ENCODE peak calls at places on chromosomes 13 and 19, in seven cellular contexts. I, S, C, M, F, W and Y are unnamed samples.

GRCh38 chr13:73216381-73216831 is 157.6 kb downstream of the KLF5 start:
- DNase-seq in W (no peak), F (no peak), S (no peak), I (no peak), M (no peak), C (no peak), Y (no peak)

GRCh38 chr13:48478401-48478800 is 54.5 kb downstream of the RCBTB2 start:
- DNase-seq in C (no peak), S (no peak), M (no peak), W (no peak), F (no peak), I (no peak), Y (no peak)

GRCh38 chr13:63446329-63446728 is 2030.7 kb upstream of the PCDH20 start:
- DNase-seq in S (no peak), F (no peak), M (no peak), W (no peak), I (no peak), C (no peak), Y (no peak)

GRCh38 chr13:58687130-58687529 is 1055.6 kb downstream of the PCDH17 start:
- DNase-seq in I (no peak), S (no peak), W (no peak), C (no peak), M (no peak), F (no peak), Y (no peak)

GRCh38 chr13:26919311-26919710 is 158.7 kb upstream of the GPR12 start:
- DNase-seq in I (no peak), S (no peak), C (no peak), M (no peak), F (no peak), W (no peak), Y (no peak)

GRCh38 chr13:42814868-42815267 is 33.5 kb downstream of the FAM216B start:
- DNase-seq in M (no peak), I (no peak), F (no peak), S (peak; percentile 3), W (no peak), C (no peak), Y (no peak)

GRCh38 chr13:48210178-48210577 is 22.8 kb upstream of the ITM2B start:
- DNase-seq in C (no peak), W (no peak), M (no peak), F (no peak), S (peak; percentile 8), I (no peak), Y (no peak)

GRCh38 chr19:56994251-56995017 is 125.4 kb upstream of the USP29 start:
- DNase-seq in M (no peak), F (no peak), I (no peak), W (no peak), C (no peak), S (no peak), Y (no peak)

GRCh38 chr13:95614641-95615245 is 29.8 kb downstream of the DZIP1 start:
- DNase-seq in S (no peak), F (no peak), M (peak; percentile 47), C (no peak), I (no peak), W (no peak), Y (no peak)
- TF ChIP-seq CTCF in S (no peak), F (no peak), M (peak; percentile 6), C (no peak), I (no peak), W (no peak), Y (no peak)

DNA sequence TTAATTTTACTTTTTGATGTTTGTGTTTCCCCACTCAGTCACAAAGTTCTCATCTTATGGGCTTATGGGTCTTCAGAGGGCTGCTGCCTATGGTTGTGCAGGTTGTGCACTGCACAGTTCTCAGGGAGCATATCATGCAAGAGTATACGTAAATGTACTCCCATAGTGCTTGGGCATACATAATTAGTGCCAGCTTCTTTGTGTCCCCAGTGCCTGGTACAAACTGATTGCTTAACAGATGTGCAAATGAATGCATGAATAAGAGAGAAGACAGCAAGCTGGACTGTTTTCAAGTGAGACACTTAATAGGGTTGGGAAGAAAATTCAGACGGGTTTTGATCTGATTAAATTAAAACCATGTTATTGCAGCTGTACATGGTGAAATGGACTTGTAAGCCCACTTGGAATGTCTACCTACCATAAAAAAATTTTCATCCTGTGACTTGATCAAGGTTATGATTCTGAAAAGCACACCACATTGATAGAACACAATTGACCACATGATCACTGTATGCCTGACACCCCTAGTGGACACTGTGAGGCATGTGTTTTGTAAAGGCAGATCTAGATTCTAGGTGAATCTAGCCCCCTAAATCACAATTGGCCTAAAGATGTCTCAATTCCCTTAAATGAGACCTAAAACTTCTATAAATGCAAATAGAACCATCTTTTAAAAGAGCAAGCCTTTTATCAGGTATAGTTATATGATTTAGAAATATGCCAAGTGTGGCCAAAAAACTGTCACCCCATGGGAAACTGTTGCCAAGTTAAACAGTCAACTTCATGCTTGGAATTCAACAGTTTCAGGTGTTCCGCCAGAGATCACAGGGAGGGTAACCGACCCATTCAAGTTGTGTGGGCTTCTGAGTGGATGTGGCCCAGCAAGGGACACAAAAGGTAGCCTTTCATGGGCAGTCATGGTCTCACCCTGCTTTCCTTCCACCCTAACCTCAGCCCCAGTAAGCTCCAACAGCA is 27.9 kb downstream of the FAM124A start:
- DNase-seq in C (peak; percentile 4), F (no peak), M (no peak), I (no peak), S (peak; percentile 52), W (no peak), Y (no peak)
- TF ChIP-seq CTCF in C (peak; percentile 79), F (no peak), M (peak; percentile 45), I (peak; percentile 62), S (peak; percentile 6), W (no peak), Y (peak; percentile 24)

DNA sequence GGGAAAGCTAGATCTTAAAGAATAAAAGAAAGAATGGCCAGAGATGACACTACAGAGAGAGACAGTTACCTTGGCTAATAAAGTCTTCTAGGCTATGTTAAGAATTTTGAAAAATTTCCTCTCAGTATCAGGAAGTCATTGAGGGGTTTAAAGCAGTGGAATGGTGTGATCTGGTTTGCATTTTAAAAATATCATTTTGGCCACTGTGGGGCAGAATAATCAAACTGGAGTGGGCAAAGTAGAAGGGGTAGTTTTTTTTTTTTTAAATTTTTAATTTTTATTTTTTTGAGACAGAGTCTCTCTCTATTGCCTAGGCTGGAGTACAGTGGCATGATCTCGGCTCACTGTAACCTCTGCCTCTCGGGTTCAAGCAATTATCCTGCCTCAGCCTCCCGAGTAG is 4.4 kb upstream of the CNMD start:
- DNase-seq in F (no peak), S (no peak), M (no peak), C (no peak), I (no peak), W (no peak), Y (no peak)
- TF ChIP-seq CTCF in F (no peak), S (no peak), M (no peak), C (peak; percentile 23), I (peak; percentile 38), W (no peak), Y (no peak)

DNA sequence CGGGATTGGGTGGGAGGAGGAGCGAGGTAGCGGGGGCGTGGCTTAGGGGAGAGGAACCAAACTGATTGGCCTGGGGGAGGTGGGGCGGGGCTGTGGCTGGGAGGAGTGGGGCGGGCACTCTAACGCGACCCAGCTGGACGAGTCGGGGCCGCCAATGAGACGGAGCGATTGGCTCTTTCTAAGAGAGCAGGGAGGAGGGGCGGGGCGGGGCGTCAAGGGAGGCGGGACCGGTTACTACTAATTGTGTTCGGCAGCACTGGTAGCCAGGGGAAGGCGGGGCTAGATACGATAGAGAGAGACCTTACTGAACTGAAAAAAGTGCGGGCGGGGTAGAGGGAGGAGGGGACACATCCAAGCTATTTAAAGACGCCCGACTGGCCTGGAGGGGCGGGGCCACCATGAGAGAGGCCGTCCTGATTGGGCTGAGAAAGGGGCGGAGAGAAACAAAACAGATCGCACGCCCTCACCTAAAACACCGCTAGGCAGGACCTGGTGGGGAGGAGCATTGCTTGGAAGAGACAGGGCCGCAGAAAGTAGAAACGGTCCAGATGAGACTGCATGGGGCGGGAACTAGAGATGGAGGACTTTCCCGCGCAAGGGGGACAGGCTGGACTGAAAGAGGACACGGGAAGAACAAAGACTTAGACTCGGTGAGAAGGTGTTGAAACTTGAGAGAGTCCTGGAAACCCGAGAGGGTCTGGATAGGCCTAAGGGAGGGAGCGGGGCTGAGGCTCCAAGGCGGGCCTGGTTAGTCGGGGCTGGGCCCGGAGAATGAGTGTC is at the start of gene KCNC3:
- DNase-seq in S (peak; percentile 99), W (peak; percentile 96), M (peak; percentile 100), I (peak; percentile 98), C (peak; percentile 99), F (peak; percentile 98), Y (peak; percentile 99)
- TF ChIP-seq CTCF in S (no peak), W (no peak), M (no peak), I (no peak), C (no peak), F (no peak), Y (no peak)